ENCODE peak calls at places on chromosomes 4 and X, in six cellular contexts. L, M, C, N, A and I are unnamed samples.

GRCh38 chr4:9893329-9894108 is 112.1 kb downstream of the DRD5 start:
- DNase-seq in L (no peak), M (no peak), C (no peak), N (no peak), A (no peak), I (no peak)

GRCh38 chrX:149120459-149120858 is 384.6 kb downstream of the IDS start:
- DNase-seq in L (no peak), M (no peak), C (no peak), N (no peak), A (no peak), I (no peak)

GRCh38 chr4:11182031-11182430 is 246.7 kb downstream of the HS3ST1 start:
- DNase-seq in L (no peak), M (no peak), C (no peak), N (no peak), A (no peak), I (no peak)

GRCh38 chr4:119632216-119632615 is 3.6 kb upstream of the PDE5A start:
- DNase-seq in L (no peak), M (no peak), C (peak; percentile 57), N (no peak), A (no peak), I (no peak)

GRCh38 chrX:16082470-16083085 is 40.8 kb upstream of the GRPR start:
- DNase-seq in L (no peak), M (no peak), C (no peak), N (no peak), A (no peak), I (no peak)

GRCh38 chr4:58502839-58503238 is 1392.7 kb upstream of the IGFBP7 start:
- DNase-seq in L (no peak), M (no peak), C (no peak), N (no peak), A (no peak), I (no peak)

GRCh38 chr4:188305690-188306089 is 166.4 kb downstream of the TRIML1 start:
- DNase-seq in L (no peak), M (no peak), C (no peak), N (no peak), A (no peak), I (no peak)

GRCh38 chr4:38160487-38161207 is 200.4 kb downstream of the PTTG2 start:
- DNase-seq in L (peak; percentile 18), M (peak; percentile 81), C (peak; percentile 96), N (no peak), A (peak; percentile 4), I (peak; percentile 94)

GRCh38 chrX:21374994-21375794 is 976 bp downstream of the CNKSR2 start:
- DNase-seq in L (no peak), M (peak; percentile 10), C (no peak), N (no peak), A (peak; percentile 46), I (no peak)

GRCh38 chr4:108636246-108636645 is 14.2 kb upstream of the OSTC start:
- DNase-seq in L (no peak), M (no peak), C (peak; percentile 30), N (no peak), A (no peak), I (no peak)

GRCh38 chr4:68369474-68369805 is 19.6 kb upstream of the YTHDC1 start:
- DNase-seq in L (no peak), M (no peak), C (peak; percentile 79), N (no peak), A (no peak), I (no peak)

GRCh38 chr4:123619326-123619725 is 222.7 kb downstream of the SPRY1 start:
- DNase-seq in L (no peak), M (no peak), C (no peak), N (no peak), A (no peak), I (no peak)

GRCh38 chr4:112747035-112747434 is 110.1 kb downstream of the LARP7 start:
- DNase-seq in L (no peak), M (no peak), C (peak; percentile 16), N (no peak), A (no peak), I (no peak)

GRCh38 chrX:53186363-53186762 is 38.6 kb downstream of the KDM5C start:
- DNase-seq in L (no peak), M (no peak), C (peak; percentile 37), N (no peak), A (no peak), I (no peak)